ENCODE peak calls at places on chromosomes 1 and 21, in six cellular contexts. C is A549, I is heart left ventricle, W is stomach, A is suprapubic skin, L is esophagus muscularis mucosa. B is an unnamed sample.

GRCh38 chr1:208164609-208165008 is 79.6 kb downstream of the PLXNA2 start:
- DNase-seq in C (no peak), I (no peak), W (no peak), A (no peak), L (no peak), B (peak)

GRCh38 chr1:112956503-112957132 is 622 bp upstream of the SLC16A1 start:
- DNase-seq in C (no peak), I (peak), W (no peak), A (peak), L (peak), B (peak)

GRCh38 chr1:152917794-152918193 is 9.4 kb downstream of the IVL start:
- DNase-seq in C (no peak), I (no peak), W (no peak), A (no peak), L (no peak), B (peak)

GRCh38 chr1:67726224-67726623 is 41.2 kb downstream of the GADD45A start:
- DNase-seq in C (no peak), I (no peak), W (no peak), A (no peak), L (no peak), B (no peak)

GRCh38 chr1:157104598-157105293 is 5.1 kb upstream of the ETV3L start:
- DNase-seq in C (peak), I (no peak), W (no peak), A (peak), L (no peak), B (no peak)

GRCh38 chr1:57340361-57341192 is 83.3 kb downstream of the DAB1 start:
- DNase-seq in C (no peak), I (no peak), W (no peak), A (no peak), L (no peak), B (no peak)

GRCh38 chr1:39666772-39667171 is 5.1 kb downstream of the NT5C1A start:
- DNase-seq in C (no peak), I (no peak), W (no peak), A (no peak), L (no peak), B (no peak)

GRCh38 chr1:34013958-34014737 is 150.3 kb downstream of the HMGB4 start:
- DNase-seq in C (peak), I (peak), W (no peak), A (no peak), L (no peak), B (peak)

GRCh38 chr1:43597721-43598120 is 52.2 kb upstream of the KDM4A start:
- DNase-seq in C (no peak), I (no peak), W (no peak), A (no peak), L (no peak), B (no peak)

GRCh38 chr1:57616906-57617305 is 193.0 kb upstream of the DAB1 start:
- DNase-seq in C (no peak), I (peak), W (no peak), A (no peak), L (no peak), B (no peak)

GRCh38 chr1:25204797-25205441 is 27.4 kb downstream of the SYF2 start:
- DNase-seq in C (peak), I (no peak), W (no peak), A (no peak), L (no peak), B (peak)

GRCh38 chr1:55727010-55727409 is 511.8 kb upstream of the USP24 start:
- DNase-seq in C (peak), I (no peak), W (no peak), A (no peak), L (no peak), B (no peak)

GRCh38 chr1:14366361-14367018 is 232.0 kb upstream of the KAZN start:
- DNase-seq in C (no peak), I (peak), W (no peak), A (no peak), L (no peak), B (no peak)

GRCh38 chr1:202304370-202304769 is 37.4 kb downstream of the UBE2T start:
- DNase-seq in C (no peak), I (peak), W (no peak), A (no peak), L (no peak), B (no peak)

GRCh38 chr1:244221961-244222360 is 170.9 kb downstream of the ZBTB18 start:
- DNase-seq in C (no peak), I (no peak), W (no peak), A (no peak), L (no peak), B (no peak)

GRCh38 chr21:39669976-39670671 is 57.4 kb downstream of the B3GALT5 start:
- DNase-seq in C (no peak), I (no peak), W (no peak), A (no peak), L (no peak), B (no peak)

GRCh38 chr1:182588460-182589396 is at the start of gene RNASEL:
- DNase-seq in C (peak), I (peak), W (peak), A (peak), L (peak), B (peak)

GRCh38 chr1:19123837-19124236 is 86.2 kb downstream of the UBR4 start:
- DNase-seq in C (no peak), I (peak), W (no peak), A (no peak), L (no peak), B (no peak)

GRCh38 chr1:63124666-63125191 is 197.6 kb upstream of the FOXD3 start:
- DNase-seq in C (no peak), I (no peak), W (no peak), A (no peak), L (no peak), B (no peak)

GRCh38 chr1:119674110-119674509 is 26.0 kb upstream of the ZNF697 start:
- DNase-seq in C (no peak), I (no peak), W (no peak), A (no peak), L (no peak), B (no peak)

GRCh38 chr1:224540535-224540934 is 75.6 kb upstream of the CNIH3 start:
- DNase-seq in C (no peak), I (no peak), W (no peak), A (no peak), L (no peak), B (no peak)

GRCh38 chr1:233295775-233296322 is 324 bp upstream of the PCNX2 start:
- DNase-seq in C (no peak), I (no peak), W (no peak), A (no peak), L (no peak), B (no peak)

GRCh38 chr1:34478460-34479076 is 276.3 kb upstream of the GJB5 start:
- DNase-seq in C (no peak), I (no peak), W (no peak), A (no peak), L (no peak), B (no peak)

GRCh38 chr1:12438349-12438924 is 179.6 kb downstream of the DHRS3 start:
- DNase-seq in C (no peak), I (no peak), W (no peak), A (no peak), L (no peak), B (no peak)

GRCh38 chr1:14294860-14295259 is 303.6 kb upstream of the KAZN start:
- DNase-seq in C (no peak), I (no peak), W (no peak), A (no peak), L (peak), B (no peak)

GRCh38 chr1:232634086-232634485 is 4.2 kb upstream of the SIPA1L2 start:
- DNase-seq in C (peak), I (peak), W (peak), A (no peak), L (no peak), B (no peak)

GRCh38 chr1:172948457-172948856 is 102.3 kb downstream of the TNFSF18 start:
- DNase-seq in C (peak), I (no peak), W (no peak), A (no peak), L (no peak), B (peak)
- TF ChIP-seq POLR2A in C (no peak), I (no peak), W (no peak), A (no peak), L (no peak), B (no peak)

GRCh38 chr1:153973478-153973877 is 4.0 kb downstream of the JTB start:
- DNase-seq in C (no peak), I (no peak), W (no peak), A (no peak), L (no peak), B (no peak)
- TF ChIP-seq POLR2A in C (no peak), I (no peak), W (no peak), A (no peak), L (no peak), B (no peak)

GRCh38 chr1:185293967-185294542 is 23.0 kb downstream of the IVNS1ABP start:
- DNase-seq in C (no peak), I (no peak), W (no peak), A (no peak), L (no peak), B (no peak)
- TF ChIP-seq POLR2A in C (no peak), I (no peak), W (no peak), A (no peak), L (no peak), B (no peak)

DNA sequence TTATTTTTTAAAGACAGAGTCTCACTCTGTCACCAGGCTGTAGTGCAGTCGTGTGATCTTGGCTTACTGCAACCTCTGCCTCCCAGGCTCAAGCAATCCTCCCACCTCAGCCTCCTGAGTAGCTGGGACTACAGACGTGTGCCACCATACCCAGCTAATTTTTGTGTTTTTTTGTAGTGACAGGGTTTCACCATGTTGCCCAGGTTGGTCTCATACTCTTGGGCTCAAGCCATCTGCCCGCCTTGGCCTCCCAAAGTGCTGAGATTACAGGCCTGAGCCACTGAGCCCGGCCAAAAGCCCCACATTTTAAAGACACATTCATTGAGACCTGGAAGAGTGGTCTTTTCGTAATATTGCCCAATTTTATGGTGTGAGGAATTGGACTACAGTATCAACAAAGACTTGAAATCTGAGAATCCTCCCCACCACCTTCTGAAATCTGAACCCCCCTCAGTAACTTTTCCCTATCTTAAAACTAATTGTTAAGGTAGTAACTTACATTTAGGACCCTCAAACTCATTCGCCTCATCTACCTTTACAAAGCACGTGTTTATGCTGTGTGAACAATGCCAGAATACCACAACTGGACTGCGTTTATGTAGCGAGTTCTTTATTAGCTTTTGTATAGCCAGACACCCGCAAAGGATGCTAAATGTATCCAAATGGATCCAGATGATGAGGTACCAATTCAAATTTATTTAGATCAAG is 2.7 kb downstream of the ERRFI1 start:
- DNase-seq in C (no peak), I (no peak), W (no peak), A (no peak), L (no peak), B (no peak)
- TF ChIP-seq POLR2A in C (no peak), I (no peak), W (no peak), A (no peak), L (no peak), B (peak)

GRCh38 chr1:44678120-44678519 is 3.6 kb downstream of the ARMH1 start:
- DNase-seq in C (no peak), I (no peak), W (no peak), A (no peak), L (no peak), B (no peak)

GRCh38 chr1:44676484-44677200 is 2.1 kb downstream of the ARMH1 start:
- DNase-seq in C (peak), I (no peak), W (no peak), A (no peak), L (no peak), B (no peak)

GRCh38 chr1:44678626-44679025 is 4.1 kb downstream of the ARMH1 start:
- DNase-seq in C (no peak), I (no peak), W (no peak), A (no peak), L (no peak), B (no peak)

GRCh38 chr1:44675186-44675585 is 672 bp downstream of the ARMH1 start:
- DNase-seq in C (no peak), I (peak), W (no peak), A (no peak), L (no peak), B (no peak)

DNA sequence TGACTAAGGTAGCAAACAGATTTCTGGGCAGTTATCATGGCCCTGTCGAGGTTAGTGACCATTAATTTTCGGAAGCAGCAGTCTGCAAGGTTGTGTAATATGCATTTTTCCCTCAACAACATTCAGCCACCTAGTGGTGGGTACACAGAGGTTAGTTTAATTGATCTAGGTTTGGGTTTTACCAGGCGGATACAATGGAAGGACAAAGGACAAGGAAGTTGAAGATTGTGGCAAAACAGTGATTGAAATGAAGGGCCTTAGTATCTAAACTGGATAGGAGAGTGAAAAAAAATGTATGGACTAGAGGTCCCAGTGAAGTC is 2.6 kb downstream of the ARMH1 start:
- DNase-seq in C (peak), I (no peak), W (no peak), A (no peak), L (no peak), B (peak)
- TF ChIP-seq POLR2A in C (no peak), I (no peak), W (no peak), A (no peak), L (no peak), B (no peak)

GRCh38 chr1:89539135-89539534 is 14.5 kb downstream of the LRRC8B start:
- DNase-seq in C (no peak), I (no peak), W (no peak), A (no peak), L (no peak), B (no peak)

GRCh38 chr1:89535537-89535936 is 10.9 kb downstream of the LRRC8B start:
- DNase-seq in C (no peak), I (no peak), W (no peak), A (no peak), L (no peak), B (no peak)

GRCh38 chr1:89540406-89540970 is 15.9 kb downstream of the LRRC8B start:
- DNase-seq in C (no peak), I (no peak), W (no peak), A (no peak), L (peak), B (peak)

GRCh38 chr1:89536555-89537393 is 12.1 kb downstream of the LRRC8B start:
- DNase-seq in C (no peak), I (no peak), W (no peak), A (no peak), L (no peak), B (no peak)

DNA sequence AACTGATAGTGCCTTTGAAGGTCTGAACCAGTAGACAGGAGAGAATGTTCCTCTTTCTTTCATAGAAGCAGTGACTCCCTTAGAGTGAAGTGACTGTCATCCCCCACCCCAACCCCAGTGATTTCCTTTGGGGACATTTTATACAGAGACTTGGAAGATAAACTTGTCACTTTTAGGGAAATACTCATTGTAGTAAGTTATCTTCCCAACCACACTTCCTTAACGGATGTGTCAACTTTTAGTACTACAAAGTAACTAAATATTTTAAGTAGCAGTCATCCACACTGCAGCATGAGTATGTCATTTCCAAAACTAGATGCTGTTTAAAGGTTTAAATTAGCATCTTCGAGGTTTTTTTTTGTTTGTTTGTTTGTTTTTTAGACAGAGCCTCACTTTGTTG is 13.7 kb downstream of the LRRC8B start:
- DNase-seq in C (no peak), I (no peak), W (no peak), A (no peak), L (no peak), B (no peak)
- TF ChIP-seq POLR2A in C (no peak), I (no peak), W (no peak), A (no peak), L (no peak), B (no peak)

B was measured in erythroblast.